ENCODE peak calls at places on chromosomes 16 and 17, in five cellular contexts. P, G, U, L and V are unnamed samples.

GRCh38 chr16:55561319-55561848 is 5.1 kb upstream of the CAPNS2 start:
- DNase-seq in P (no peak), G (no peak), U (no peak), L (no peak), V (no peak)

GRCh38 chr16:56245197-56245596 is 53.9 kb downstream of the GNAO1 start:
- DNase-seq in P (no peak), G (no peak), U (peak), L (no peak), V (no peak)

GRCh38 chr16:27495191-27495590 is 54.5 kb downstream of the GTF3C1 start:
- DNase-seq in P (no peak), G (no peak), U (peak), L (no peak), V (no peak)

GRCh38 chr16:72188512-72188911 is 16.6 kb upstream of the PMFBP1 start:
- DNase-seq in P (no peak), G (no peak), U (no peak), L (no peak), V (no peak)

GRCh38 chr16:27425961-27426360 is 24.0 kb downstream of the IL21R start:
- DNase-seq in P (no peak), G (no peak), U (no peak), L (no peak), V (no peak)

GRCh38 chr16:81693467-81694303 is 85.4 kb upstream of the PLCG2 start:
- DNase-seq in P (peak), G (no peak), U (peak), L (no peak), V (no peak)

GRCh38 chr17:28983286-28984240 is 22.3 kb downstream of the SEZ6 start:
- DNase-seq in P (no peak), G (no peak), U (peak), L (no peak), V (no peak)

GRCh38 chr17:13538841-13539411 is 62.8 kb downstream of the HS3ST3A1 start:
- DNase-seq in P (peak), G (no peak), U (no peak), L (no peak), V (no peak)

GRCh38 chr16:19417640-19418039 is at the start of gene TMC5:
- DNase-seq in P (peak), G (no peak), U (no peak), L (no peak), V (no peak)

GRCh38 chr16:31274831-31275816 is 15.3 kb downstream of the ITGAM start:
- DNase-seq in P (no peak), G (no peak), U (no peak), L (no peak), V (peak)

GRCh38 chr16:72532896-72533295 is 360.9 kb upstream of the PMFBP1 start:
- DNase-seq in P (no peak), G (no peak), U (no peak), L (no peak), V (no peak)

GRCh38 chr16:47143677-47144558 is at the start of gene NETO2:
- DNase-seq in P (peak), G (no peak), U (peak), L (peak), V (peak)

GRCh38 chr16:7227193-7227825 is 105.3 kb upstream of the RBFOX1 start:
- DNase-seq in P (peak), G (peak), U (no peak), L (peak), V (peak)

GRCh38 chr16:17155936-17156335 is 314.8 kb downstream of the XYLT1 start:
- DNase-seq in P (no peak), G (no peak), U (no peak), L (no peak), V (no peak)

GRCh38 chr16:48392407-48392806 is 7.2 kb upstream of the SIAH1 start:
- DNase-seq in P (no peak), G (no peak), U (no peak), L (no peak), V (no peak)

GRCh38 chr16:10961231-10961630 is 16.9 kb downstream of the CLEC16A start:
- DNase-seq in P (peak), G (no peak), U (peak), L (no peak), V (no peak)

GRCh38 chr17:10294162-10294561 is 78.6 kb downstream of the MYH13 start:
- DNase-seq in P (no peak), G (no peak), U (no peak), L (no peak), V (no peak)

GRCh38 chr16:46830902-46831647 is at the start of gene C16orf87:
- DNase-seq in P (peak), G (peak), U (peak), L (peak), V (peak)

GRCh38 chr16:68079616-68080344 is 5.4 kb upstream of the NFATC3 start:
- DNase-seq in P (no peak), G (no peak), U (no peak), L (no peak), V (no peak)

GRCh38 chr16:73864868-73865267 is 431.7 kb upstream of the PSMD7 start:
- DNase-seq in P (no peak), G (no peak), U (no peak), L (no peak), V (no peak)

GRCh38 chr16:28569011-28569410 is 15.3 kb downstream of the SGF29 start:
- DNase-seq in P (no peak), G (no peak), U (peak), L (no peak), V (no peak)

GRCh38 chr17:45740553-45741330 is 43.4 kb upstream of the CRHR1 start:
- DNase-seq in P (no peak), G (peak), U (peak), L (peak), V (peak)

GRCh38 chr17:36691606-36692005 is 90.2 kb downstream of the MRM1 start:
- DNase-seq in P (no peak), G (no peak), U (no peak), L (no peak), V (no peak)

GRCh38 chr16:78676351-78676750 is 576.9 kb downstream of the WWOX start:
- DNase-seq in P (no peak), G (no peak), U (no peak), L (no peak), V (no peak)

GRCh38 chr16:71846443-71846842 is 667 bp downstream of the ATXN1L start:
- DNase-seq in P (no peak), G (no peak), U (no peak), L (no peak), V (no peak)

GRCh38 chr16:88613911-88614817 is 24.2 kb upstream of the IL17C start:
- DNase-seq in P (no peak), G (no peak), U (peak), L (no peak), V (no peak)

GRCh38 chr17:7740481-7741001 is 23.0 kb downstream of the DNAH2 start:
- DNase-seq in P (no peak), G (no peak), U (no peak), L (no peak), V (no peak)

GRCh38 chr17:10349403-10349802 is 23.4 kb downstream of the MYH13 start:
- DNase-seq in P (peak), G (no peak), U (no peak), L (no peak), V (peak)

GRCh38 chr17:79534851-79535727 is 75.8 kb downstream of the RBFOX3 start:
- DNase-seq in P (no peak), G (no peak), U (no peak), L (no peak), V (no peak)

GRCh38 chr17:55056530-55056929 is 88.0 kb downstream of the STXBP4 start:
- DNase-seq in P (no peak), G (no peak), U (no peak), L (no peak), V (no peak)

GRCh38 chr17:49646391-49647255 is 31.3 kb downstream of the SPOP start:
- DNase-seq in P (peak), G (no peak), U (peak), L (no peak), V (peak)

GRCh38 chr16:85207357-85207921 is 95.2 kb upstream of the CIBAR2 start:
- DNase-seq in P (peak), G (no peak), U (peak), L (no peak), V (no peak)

GRCh38 chr17:43155666-43156065 is 15.3 kb upstream of the NBR1 start:
- DNase-seq in P (no peak), G (no peak), U (no peak), L (no peak), V (no peak)

GRCh38 chr16:19940195-19940594 is 55.5 kb upstream of the GPRC5B start:
- DNase-seq in P (no peak), G (no peak), U (no peak), L (no peak), V (no peak)

GRCh38 chr17:58387834-58388233 is 29.5 kb downstream of the RNF43 start:
- DNase-seq in P (no peak), G (no peak), U (no peak), L (no peak), V (no peak)

GRCh38 chr17:48814504-48814903 is 2.5 kb downstream of the TTLL6 start:
- DNase-seq in P (peak), G (no peak), U (peak), L (peak), V (peak)

DNA sequence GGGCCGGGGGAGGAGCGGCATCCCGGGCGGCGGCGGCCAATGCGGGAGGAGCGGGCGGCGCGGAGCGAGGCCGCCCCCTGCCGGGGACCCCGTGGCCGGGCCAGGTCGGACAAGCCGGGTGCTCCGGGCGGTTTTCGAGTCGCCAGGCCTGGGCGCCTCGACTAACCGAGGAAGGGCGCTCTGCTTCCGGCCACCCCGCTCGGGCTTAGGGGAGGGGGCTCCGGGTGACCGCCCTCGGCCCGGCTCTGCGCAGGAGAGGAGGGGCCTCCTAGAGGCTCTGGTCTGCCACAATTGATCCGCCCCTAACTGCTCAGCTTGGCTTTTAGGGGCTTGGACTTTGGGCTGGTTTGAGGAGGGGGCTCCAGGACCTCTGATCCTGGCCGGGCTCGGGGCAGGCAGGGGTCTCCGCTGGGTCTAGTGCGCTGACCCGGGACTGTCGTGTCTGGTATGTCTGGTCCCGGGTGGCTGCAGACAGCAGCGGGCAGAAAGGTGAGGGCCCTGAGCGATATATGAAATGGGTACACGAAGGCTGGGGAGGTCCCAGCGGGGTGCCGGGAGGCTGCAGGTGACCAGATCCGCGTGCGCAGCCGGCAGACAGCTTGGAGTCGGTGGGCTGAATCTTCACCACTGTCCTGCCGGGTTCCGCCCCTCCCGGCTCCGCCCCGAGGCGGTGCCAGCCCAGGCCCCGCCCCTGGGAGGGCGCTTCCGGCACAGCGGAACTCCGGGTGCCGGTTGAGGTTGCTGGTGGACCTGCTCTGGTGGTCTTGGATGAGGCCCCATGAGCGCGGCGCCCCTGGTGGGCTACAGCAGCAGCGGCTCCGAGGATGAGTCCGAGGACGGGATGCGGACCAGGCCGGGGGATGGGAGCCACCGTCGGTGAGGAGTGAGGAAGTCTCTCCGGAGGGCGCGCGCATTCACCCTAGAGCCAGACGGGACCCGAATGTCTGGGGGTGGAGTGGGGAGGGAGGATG is at the start of gene USB1:
- DNase-seq in P (peak), G (peak), U (peak), L (peak), V (peak)
- H3K23ac ChIP-seq in P (no peak), G (no peak), U (peak), L (peak), V (no peak)

GRCh38 chr17:70344356-70345060 is 175.2 kb downstream of the KCNJ2 start:
- DNase-seq in P (no peak), G (no peak), U (peak), L (no peak), V (no peak)

GRCh38 chr17:70338946-70339354 is 169.6 kb downstream of the KCNJ2 start:
- DNase-seq in P (no peak), G (no peak), U (no peak), L (no peak), V (no peak)

GRCh38 chr17:70345061-70345460 is 175.7 kb downstream of the KCNJ2 start:
- DNase-seq in P (no peak), G (no peak), U (no peak), L (no peak), V (no peak)

DNA sequence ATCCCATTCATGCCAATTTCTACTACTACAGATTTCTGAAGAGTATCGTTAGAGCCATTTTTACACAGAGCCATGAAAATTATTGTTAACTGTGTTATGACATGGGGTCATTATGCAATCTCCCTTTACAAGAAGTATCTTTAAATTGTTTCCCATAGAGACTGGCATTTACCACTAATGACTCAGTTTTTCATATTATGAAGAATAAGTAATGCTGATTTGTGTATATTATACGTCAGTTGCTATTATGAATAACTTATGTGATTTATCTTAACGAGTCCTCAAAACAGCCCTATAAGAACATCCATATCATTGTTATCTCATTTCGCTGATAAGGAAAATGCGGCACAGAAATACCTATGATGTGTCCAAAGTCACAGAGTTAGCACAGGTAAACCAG is 173.8 kb downstream of the KCNJ2 start:
- DNase-seq in P (no peak), G (no peak), U (no peak), L (no peak), V (no peak)
- H2AFZ ChIP-seq in P (no peak), G (no peak), U (no peak), L (no peak), V (no peak)

GRCh38 chr17:81221842-81222619 is 734 bp downstream of the CEP131 start:
- DNase-seq in P (no peak), G (no peak), U (no peak), L (no peak), V (no peak)
- H3K23ac ChIP-seq in P (no peak), G (no peak), U (no peak), L (peak), V (no peak)

GRCh38 chr17:20935740-20936139 is 107.1 kb downstream of the USP22 start:
- DNase-seq in P (no peak), G (no peak), U (peak), L (no peak), V (no peak)
- H2AFZ ChIP-seq in P (no peak), G (no peak), U (no peak), L (no peak), V (no peak)

GRCh38 chr17:32493581-32494513 is 7.1 kb downstream of the CDK5R1 start:
- DNase-seq in P (no peak), G (no peak), U (no peak), L (no peak), V (no peak)
- H3K23ac ChIP-seq in P (no peak), G (no peak), U (no peak), L (no peak), V (no peak)

DNA sequence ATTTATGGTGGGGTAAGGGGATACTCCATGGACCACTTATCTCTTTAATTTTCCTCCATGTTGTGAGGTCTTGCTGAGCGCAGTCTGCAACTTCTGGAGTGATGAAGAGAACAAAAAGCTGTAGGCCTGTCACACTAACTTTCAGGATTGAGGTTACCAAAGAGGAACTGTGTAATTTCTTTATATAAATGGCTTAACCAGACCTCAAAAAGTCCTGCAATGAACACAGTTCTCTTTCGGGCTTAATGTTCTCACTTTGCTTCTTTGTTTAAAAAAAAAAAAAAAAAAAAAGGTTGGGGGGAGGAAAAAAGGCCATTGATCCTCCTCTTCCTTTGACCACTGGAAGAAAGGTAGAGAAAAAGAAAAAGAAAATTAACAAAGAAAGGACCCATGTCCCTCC is 86.8 kb upstream of the SOX9 start:
- DNase-seq in P (no peak), G (no peak), U (no peak), L (no peak), V (no peak)
- H2AFZ ChIP-seq in P (no peak), G (no peak), U (no peak), L (no peak), V (no peak)

GRCh38 chr16:83887564-83887963 is 11.4 kb upstream of the MLYCD start:
- DNase-seq in P (no peak), G (no peak), U (no peak), L (no peak), V (no peak)
- H3K23ac ChIP-seq in P (no peak), G (no peak), U (no peak), L (no peak), V (no peak)